ENCODE peak calls at places on chromosomes 13 and 19, in nine cellular contexts. U is Peyer's patch, Z is endothelial cell of umbilical vein, E is ovary, T is uterus, V is adrenal gland, I is tibial nerve, B is lower leg skin, R is IMR-90. W is an unnamed sample.
A peak's percentile ranks its signal among the peaks of the same experiment; 100 is the strongest.

GRCh38 chr13:91145806-91146205 is 201.7 kb upstream of the MIR17HG start:
- DNase-seq in V (no peak), I (no peak), U (no peak), E (no peak), Z (no peak), T (no peak), B (no peak), R (no peak), W (no peak)

GRCh38 chr13:26112843-26113242 is 61.0 kb upstream of the SHISA2 start:
- DNase-seq in B (no peak), T (no peak), R (peak; percentile 10), U (no peak), E (no peak), I (no peak), Z (no peak), V (no peak), W (no peak)

GRCh38 chr13:38013676-38014075 is 144.1 kb upstream of the TRPC4 start:
- DNase-seq in Z (peak; percentile 51), U (no peak), I (no peak), E (no peak), R (no peak), B (no peak), T (no peak), V (no peak), W (no peak)

GRCh38 chr13:23984541-23984940 is 87.2 kb upstream of the C1QTNF9B start:
- DNase-seq in B (peak; percentile 61), Z (no peak), U (no peak), V (no peak), I (no peak), T (peak; percentile 35), E (no peak), R (no peak), W (no peak)

GRCh38 chr13:109818891-109819290 is 32.5 kb upstream of the IRS2 start:
- DNase-seq in B (no peak), I (no peak), R (no peak), U (no peak), E (no peak), T (no peak), V (no peak), Z (no peak), W (no peak)

GRCh38 chr19:3902317-3902973 is 22.0 kb downstream of the ATCAY start:
- DNase-seq in Z (no peak), R (no peak), V (no peak), T (no peak), I (no peak), E (no peak), U (no peak), B (no peak), W (no peak)

GRCh38 chr19:58569943-58570670 is 3.0 kb downstream of the MZF1 start:
- DNase-seq in E (peak; percentile 27), Z (no peak), U (peak; percentile 39), B (no peak), R (no peak), V (peak; percentile 22), I (no peak), T (peak; percentile 14), W (no peak)

GRCh38 chr13:52022355-52022754 is 2.1 kb upstream of the UTP14C start:
- DNase-seq in I (no peak), R (no peak), V (no peak), U (no peak), Z (no peak), T (no peak), B (no peak), E (no peak), W (no peak)

GRCh38 chr19:45423589-45424190 is at the start of gene ERCC1:
- DNase-seq in Z (peak; percentile 94), E (no peak), B (peak; percentile 72), T (no peak), U (peak; percentile 98), V (no peak), R (peak; percentile 94), I (peak; percentile 91), W (peak; percentile 89)

GRCh38 chr13:48526269-48526668 is 6.6 kb downstream of the RCBTB2 start:
- DNase-seq in B (no peak), U (no peak), V (no peak), Z (no peak), E (no peak), I (no peak), R (no peak), T (no peak), W (no peak)

GRCh38 chr19:45972081-45972943 is 1.4 kb downstream of the NOVA2 start:
- DNase-seq in U (no peak), I (peak; percentile 19), V (no peak), T (no peak), Z (no peak), B (peak; percentile 21), R (no peak), E (no peak), W (no peak)

DNA sequence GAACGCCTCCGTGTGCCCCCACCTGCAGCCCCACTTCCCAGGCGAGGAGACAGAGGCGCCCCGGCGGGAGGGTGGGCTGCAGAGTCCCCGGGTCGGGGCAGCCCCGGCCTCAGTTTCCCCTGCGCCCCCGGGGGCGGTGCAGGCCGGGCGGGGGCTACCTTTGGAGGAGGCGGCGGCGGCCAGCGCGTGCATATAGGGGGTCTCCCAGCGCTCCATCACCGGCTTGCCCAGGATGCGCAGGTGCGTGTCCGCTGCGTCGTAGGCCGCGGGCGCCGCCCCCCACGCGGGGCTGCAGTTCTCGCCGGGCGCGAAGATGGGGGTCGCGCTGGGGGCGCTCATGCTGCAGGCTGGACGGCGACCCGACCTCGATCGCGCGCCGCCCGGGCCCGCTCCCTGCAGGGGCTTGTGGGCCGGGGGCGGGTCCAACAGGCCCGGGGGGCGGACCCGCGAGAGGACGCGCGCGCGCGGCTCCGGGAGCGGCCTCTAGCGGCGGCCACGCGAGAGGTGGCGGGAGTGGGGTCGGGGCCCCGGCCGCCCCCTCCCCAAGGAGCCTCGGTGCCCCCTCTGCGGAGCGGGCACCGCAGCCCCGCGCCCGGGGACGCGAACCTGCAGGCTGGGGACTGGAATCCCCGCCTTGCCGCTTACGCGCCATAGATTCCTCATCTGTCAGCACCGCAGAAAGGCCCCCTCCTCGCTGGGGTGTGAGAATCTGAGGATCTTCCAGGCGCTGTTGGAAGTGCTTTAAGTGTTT is at the start of gene GAMT:
- DNase-seq in U (no peak), R (no peak), E (no peak), I (no peak), V (no peak), Z (peak; percentile 48), B (no peak), T (no peak), W (no peak)
- TF ChIP-seq POLR2A in U (no peak), R (no peak), E (no peak), I (no peak), V (peak; percentile 38), Z (no peak), B (no peak), T (no peak), W (no peak)

DNA sequence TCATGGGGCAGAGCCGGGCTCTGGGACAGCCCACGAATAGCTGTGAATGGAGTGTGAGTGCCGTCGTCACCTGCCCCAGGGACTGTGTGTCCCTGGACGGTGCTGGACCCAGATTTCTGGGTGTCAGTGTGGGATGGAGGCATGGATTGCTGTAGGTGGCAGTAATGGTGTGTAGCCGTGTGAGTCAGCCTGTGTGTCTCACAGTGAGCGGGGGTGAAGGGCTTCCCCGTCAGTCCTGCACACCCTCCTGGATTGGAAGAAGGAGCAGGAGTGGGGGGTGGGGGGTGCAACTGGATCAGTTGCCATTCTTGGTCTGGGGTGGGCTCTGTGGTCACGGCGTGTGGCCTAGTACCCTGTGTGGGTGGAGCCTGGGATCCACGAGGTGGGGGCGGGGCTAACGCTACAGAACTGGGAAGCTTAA is 6.5 kb upstream of the LTBP4 start:
- DNase-seq in I (no peak), V (no peak), R (peak; percentile 70), B (no peak), Z (no peak), T (no peak), E (no peak), U (no peak), W (no peak)
- TF ChIP-seq CTCF in I (no peak), V (no peak), R (peak; percentile 28), B (no peak), Z (no peak), T (no peak), E (no peak), U (no peak), W (no peak)

GRCh38 chr19:32039446-32039845 is 306.0 kb upstream of the ZNF507 start:
- DNase-seq in B (no peak), T (no peak), U (no peak), E (peak; percentile 35), R (no peak), I (no peak), Z (no peak), V (no peak), W (no peak)

GRCh38 chr19:32040246-32040645 is 305.2 kb upstream of the ZNF507 start:
- DNase-seq in B (no peak), U (no peak), Z (no peak), R (no peak), V (no peak), T (no peak), I (no peak), E (no peak), W (no peak)

GRCh38 chr19:32037998-32038732 is 307.2 kb upstream of the ZNF507 start:
- DNase-seq in T (peak; percentile 63), R (no peak), Z (no peak), B (no peak), V (peak; percentile 35), U (no peak), I (no peak), E (peak; percentile 39), W (no peak)

DNA sequence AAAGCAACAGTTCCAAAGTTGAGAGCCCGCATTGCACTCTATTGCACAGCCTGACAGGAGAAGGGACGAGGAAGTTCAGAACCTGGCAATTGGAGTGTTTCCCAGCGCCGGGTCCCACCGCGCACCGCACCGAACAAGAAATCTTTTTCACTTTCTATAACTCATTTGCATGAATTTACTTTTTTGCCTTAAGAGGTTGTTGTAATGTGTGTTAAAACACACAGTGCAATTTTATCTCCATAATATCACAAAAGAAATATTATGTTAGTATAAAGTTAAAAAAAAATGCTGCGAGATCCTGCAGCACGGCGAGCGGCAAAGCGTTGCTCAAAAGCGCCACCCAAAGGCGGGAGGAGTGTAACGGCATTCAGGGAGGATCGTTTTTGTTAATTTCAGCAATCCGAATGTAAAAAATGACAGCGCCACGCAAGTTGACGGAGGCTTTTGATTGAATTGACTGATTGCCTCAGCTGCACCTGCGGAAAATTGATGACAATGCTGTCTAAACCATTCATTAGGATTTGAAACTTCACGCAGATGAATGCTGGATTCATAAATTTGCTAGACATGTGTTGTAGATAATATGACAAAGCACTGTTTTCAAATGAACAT is 303.6 kb upstream of the ZNF507 start:
- DNase-seq in E (peak; percentile 69), V (peak; percentile 63), Z (no peak), U (peak; percentile 64), R (peak; percentile 31), I (no peak), T (peak; percentile 46), B (no peak), W (no peak)
- H3K4me3 ChIP-seq in E (peak overlapping the region; percentile 11), V (no peak overlapping the region), Z (no peak overlapping the region), U (no peak overlapping the region), R (peak overlapping the region; percentile 12), I (no peak overlapping the region), T (peak overlapping the region; percentile 16), B (no peak overlapping the region), W (peak overlapping the region; percentile 12)

GRCh38 chr13:80199585-80200292 is 141.2 kb downstream of the SPRY2 start:
- DNase-seq in T (no peak), E (no peak), R (no peak), U (no peak), I (no peak), B (no peak), V (no peak), Z (no peak), W (no peak)
- TF ChIP-seq POLR2A in T (no peak), E (no peak), R (no peak), U (no peak), I (no peak), B (no peak), V (no peak), Z (no peak), W (no peak)

GRCh38 chr19:18152444-18152816 is 533 bp upstream of the PIK3R2 start:
- DNase-seq in B (peak; percentile 97), T (peak; percentile 98), I (peak; percentile 100), Z (peak; percentile 97), E (peak; percentile 98), U (peak; percentile 98), V (peak; percentile 99), R (peak; percentile 96), W (peak; percentile 88)
- TF ChIP-seq CTCF in B (no peak), T (peak; percentile 53), I (peak; percentile 69), Z (peak; percentile 70), E (peak; percentile 76), U (peak; percentile 65), V (peak; percentile 79), R (peak; percentile 68), W (peak; percentile 42)

W was measured in gastrocnemius medialis.